ENCODE peak calls at places on chromosomes 13 and 19, in five cellular contexts. Z, H, I, G and S are unnamed samples.

GRCh38 chr13:50452028-50452427 is 391.5 kb downstream of the DLEU7 start:
- DNase-seq in G (no peak), H (no peak), I (no peak), Z (no peak), S (no peak)

GRCh38 chr13:33487575-33488243 is 202.2 kb upstream of the STARD13 start:
- DNase-seq in Z (no peak), G (peak), H (peak), I (no peak), S (peak)

GRCh38 chr13:44402902-44403719 is 29.5 kb downstream of the SERP2 start:
- DNase-seq in Z (no peak), I (no peak), H (no peak), G (no peak), S (peak)

GRCh38 chr19:35107541-35107939 is 8.1 kb upstream of the FXYD3 start:
- DNase-seq in G (no peak), H (no peak), I (no peak), Z (no peak), S (peak)

GRCh38 chr19:36093687-36094086 is 17.3 kb upstream of the OVOL3 start:
- DNase-seq in Z (no peak), H (no peak), G (no peak), I (no peak), S (no peak)

GRCh38 chr19:43789029-43789428 is 8.3 kb upstream of the KCNN4 start:
- DNase-seq in I (no peak), H (no peak), G (peak), Z (no peak), S (no peak)

GRCh38 chr19:57302020-57302465 is 18.2 kb upstream of the ZNF543 start:
- DNase-seq in Z (no peak), G (peak), H (no peak), I (no peak), S (no peak)

GRCh38 chr13:110944121-110944967 is 29.5 kb upstream of the ANKRD10 start:
- DNase-seq in H (peak), Z (no peak), G (peak), I (no peak), S (peak)

GRCh38 chr19:1676351-1677266 is 24.2 kb upstream of the TCF3 start:
- DNase-seq in H (no peak), I (no peak), Z (no peak), G (no peak), S (no peak)

GRCh38 chr13:113848431-113849260 is 15.2 kb downstream of the GAS6 start:
- DNase-seq in Z (no peak), G (no peak), H (no peak), I (no peak), S (peak)

GRCh38 chr19:405138-405965 is 3.6 kb downstream of the C2CD4C start:
- DNase-seq in I (no peak), H (no peak), G (no peak), Z (no peak), S (no peak)

GRCh38 chr13:61463027-61463426 is 47.4 kb upstream of the PCDH20 start:
- DNase-seq in I (no peak), H (peak), Z (no peak), G (peak), S (no peak)

GRCh38 chr13:83941669-83942335 is 59.5 kb upstream of the SLITRK1 start:
- DNase-seq in Z (no peak), I (no peak), H (no peak), G (no peak), S (no peak)

GRCh38 chr13:24842533-24843278 is 78.7 kb downstream of the RNF17 start:
- DNase-seq in G (peak), Z (peak), I (no peak), H (no peak), S (no peak)

GRCh38 chr13:103067751-103068563 is 1.7 kb upstream of the SLC10A2 start:
- DNase-seq in I (peak), H (peak), G (peak), Z (no peak), S (peak)

GRCh38 chr13:30159446-30159839 is 147.9 kb downstream of the KATNAL1 start:
- DNase-seq in Z (peak), G (no peak), I (no peak), H (no peak), S (no peak)

GRCh38 chr19:14002571-14003278 is 3.4 kb downstream of the RFX1 start:
- DNase-seq in I (no peak), G (no peak), Z (no peak), H (no peak), S (no peak)

GRCh38 chr19:55373318-55373992 is 3.2 kb upstream of the TMEM190 start:
- DNase-seq in H (no peak), Z (no peak), I (no peak), G (no peak), S (no peak)

GRCh38 chr13:27549406-27549981 is 70.8 kb downstream of the LNX2 start:
- DNase-seq in Z (no peak), G (peak), H (peak), I (no peak), S (peak)

GRCh38 chr19:7340959-7341837 is 7.5 kb upstream of the ARHGEF18 start:
- DNase-seq in G (peak), Z (peak), I (peak), H (peak), S (peak)

GRCh38 chr13:30810261-30810701 is 74.9 kb downstream of the ALOX5AP start:
- DNase-seq in Z (no peak), H (no peak), I (no peak), G (no peak), S (no peak)

GRCh38 chr13:112532837-112533745 is 54.9 kb downstream of the TUBGCP3 start:
- DNase-seq in G (no peak), H (no peak), Z (no peak), I (no peak), S (no peak)

GRCh38 chr19:21748088-21748487 is 19.3 kb downstream of the ZNF100 start:
- DNase-seq in H (no peak), I (no peak), G (no peak), Z (no peak), S (no peak)

GRCh38 chr19:35856001-35856400 is 710 bp upstream of the KIRREL2 start:
- DNase-seq in G (peak), Z (no peak), I (no peak), H (no peak), S (no peak)

GRCh38 chr13:70568571-70568970 is 460.3 kb upstream of the KLHL1 start:
- DNase-seq in H (peak), G (peak), I (no peak), Z (peak), S (peak)

GRCh38 chr13:63481334-63481733 is 2065.7 kb upstream of the PCDH20 start:
- DNase-seq in Z (no peak), H (no peak), G (no peak), I (no peak), S (no peak)

GRCh38 chr13:23140492-23140891 is 40.3 kb upstream of the SGCG start:
- DNase-seq in Z (peak), G (no peak), I (no peak), H (no peak), S (no peak)

GRCh38 chr13:25847635-25848616 is 203.9 kb downstream of the SHISA2 start:
- DNase-seq in I (no peak), H (no peak), Z (no peak), G (no peak), S (no peak)

GRCh38 chr13:24263652-24264051 is 45.7 kb upstream of the C1QTNF9 start:
- DNase-seq in Z (no peak), G (no peak), I (no peak), H (no peak), S (no peak)

GRCh38 chr13:48731957-48732569 is 78.3 kb downstream of the CYSLTR2 start:
- DNase-seq in H (peak), I (peak), G (peak), Z (no peak), S (peak)

GRCh38 chr13:59658027-59658735 is 505.5 kb downstream of the DIAPH3 start:
- DNase-seq in G (no peak), I (no peak), Z (no peak), H (no peak), S (no peak)